ENCODE peak calls at places on chromosome 14, in seven cellular contexts. One of them, this sample, is unnamed.

GRCh38 chr14:55451398-55451797 is 11.0 kb upstream of the TBPL2 start:
- DNase-seq in IMR-90: peak; percentile 25
- DNase-seq in colonic mucosa: no peak
- DNase-seq in Panc1: no peak
- DNase-seq in SK-N-SH: no peak
- DNase-seq in lung: no peak
- DNase-seq in HCT116: no peak
- DNase-seq in this sample: no peak

GRCh38 chr14:54220122-54220691 is 176.6 kb upstream of the CDKN3 start:
- DNase-seq in IMR-90: no peak
- DNase-seq in colonic mucosa: no peak
- DNase-seq in Panc1: no peak
- DNase-seq in SK-N-SH: peak; percentile 45
- DNase-seq in lung: no peak
- DNase-seq in HCT116: no peak
- DNase-seq in this sample: no peak

GRCh38 chr14:49306152-49306751 is 279.9 kb downstream of the RPS29 start:
- DNase-seq in IMR-90: peak; percentile 7
- DNase-seq in colonic mucosa: no peak
- DNase-seq in Panc1: no peak
- DNase-seq in SK-N-SH: peak; percentile 16
- DNase-seq in lung: no peak
- DNase-seq in HCT116: peak; percentile 18
- DNase-seq in this sample: no peak

GRCh38 chr14:35766700-35767082 is 42.4 kb downstream of the RALGAPA1 start:
- DNase-seq in IMR-90: peak; percentile 1
- DNase-seq in colonic mucosa: no peak
- DNase-seq in Panc1: no peak
- DNase-seq in SK-N-SH: no peak
- DNase-seq in lung: no peak
- DNase-seq in HCT116: no peak
- DNase-seq in this sample: no peak

GRCh38 chr14:55846852-55847471 is 267.0 kb downstream of the KTN1 start:
- DNase-seq in IMR-90: peak; percentile 50
- DNase-seq in colonic mucosa: no peak
- DNase-seq in Panc1: no peak
- DNase-seq in SK-N-SH: no peak
- DNase-seq in lung: peak; percentile 35
- DNase-seq in HCT116: no peak
- DNase-seq in this sample: no peak

GRCh38 chr14:31336646-31337045 is 83.7 kb downstream of the HEATR5A start:
- DNase-seq in IMR-90: peak; percentile 71
- DNase-seq in colonic mucosa: no peak
- DNase-seq in Panc1: no peak
- DNase-seq in SK-N-SH: no peak
- DNase-seq in lung: no peak
- DNase-seq in HCT116: no peak
- DNase-seq in this sample: peak; percentile 61

GRCh38 chr14:55577229-55577628 is 2.8 kb upstream of the KTN1 start:
- DNase-seq in IMR-90: no peak
- DNase-seq in colonic mucosa: no peak
- DNase-seq in Panc1: no peak
- DNase-seq in SK-N-SH: no peak
- DNase-seq in lung: no peak
- DNase-seq in HCT116: no peak
- DNase-seq in this sample: no peak

GRCh38 chr14:56159066-56159465 is 40.9 kb downstream of the PELI2 start:
- DNase-seq in IMR-90: no peak
- DNase-seq in colonic mucosa: no peak
- DNase-seq in Panc1: no peak
- DNase-seq in SK-N-SH: no peak
- DNase-seq in lung: no peak
- DNase-seq in HCT116: no peak
- DNase-seq in this sample: no peak

GRCh38 chr14:35369701-35370191 is 34.8 kb downstream of the NFKBIA start:
- DNase-seq in IMR-90: no peak
- DNase-seq in colonic mucosa: no peak
- DNase-seq in Panc1: no peak
- DNase-seq in SK-N-SH: no peak
- DNase-seq in lung: no peak
- DNase-seq in HCT116: no peak
- DNase-seq in this sample: no peak

GRCh38 chr14:36588119-36588518 is 5.7 kb upstream of the NKX2-8 start:
- DNase-seq in IMR-90: no peak
- DNase-seq in colonic mucosa: no peak
- DNase-seq in Panc1: no peak
- DNase-seq in SK-N-SH: no peak
- DNase-seq in lung: no peak
- DNase-seq in HCT116: no peak
- DNase-seq in this sample: no peak

GRCh38 chr14:99721792-99722516 is 37.9 kb downstream of the CYP46A1 start:
- DNase-seq in IMR-90: no peak
- DNase-seq in colonic mucosa: no peak
- DNase-seq in Panc1: no peak
- DNase-seq in SK-N-SH: no peak
- DNase-seq in lung: no peak
- DNase-seq in HCT116: no peak
- DNase-seq in this sample: no peak

GRCh38 chr14:60637138-60637489 is 12.2 kb downstream of the SIX1 start:
- DNase-seq in IMR-90: no peak
- DNase-seq in colonic mucosa: no peak
- DNase-seq in Panc1: no peak
- DNase-seq in SK-N-SH: no peak
- DNase-seq in lung: no peak
- DNase-seq in HCT116: no peak
- DNase-seq in this sample: no peak

GRCh38 chr14:99809864-99810854 is 16.9 kb downstream of the EML1 start:
- DNase-seq in IMR-90: no peak
- DNase-seq in colonic mucosa: no peak
- DNase-seq in Panc1: no peak
- DNase-seq in SK-N-SH: peak; percentile 64
- DNase-seq in lung: no peak
- DNase-seq in HCT116: no peak
- DNase-seq in this sample: no peak

GRCh38 chr14:105918496-105919262 is 392.3 kb downstream of the TMEM121 start:
- DNase-seq in IMR-90: no peak
- DNase-seq in colonic mucosa: no peak
- DNase-seq in Panc1: no peak
- DNase-seq in SK-N-SH: no peak
- DNase-seq in lung: no peak
- DNase-seq in HCT116: no peak
- DNase-seq in this sample: no peak

GRCh38 chr14:59161571-59162175 is 26.8 kb upstream of the DAAM1 start:
- DNase-seq in IMR-90: peak; percentile 71
- DNase-seq in colonic mucosa: no peak
- DNase-seq in Panc1: no peak
- DNase-seq in SK-N-SH: no peak
- DNase-seq in lung: no peak
- DNase-seq in HCT116: peak; percentile 10
- DNase-seq in this sample: no peak

GRCh38 chr14:69090187-69090789 is 62.6 kb downstream of the DCAF5 start:
- DNase-seq in IMR-90: peak; percentile 55
- DNase-seq in colonic mucosa: peak; percentile 28
- DNase-seq in Panc1: no peak
- DNase-seq in SK-N-SH: peak; percentile 32
- DNase-seq in lung: no peak
- DNase-seq in HCT116: peak; percentile 45
- DNase-seq in this sample: no peak

GRCh38 chr14:49982522-49982951 is 89.7 kb downstream of the ARF6 start:
- DNase-seq in IMR-90: peak; percentile 96
- DNase-seq in colonic mucosa: no peak
- DNase-seq in Panc1: no peak
- DNase-seq in SK-N-SH: no peak
- DNase-seq in lung: no peak
- DNase-seq in HCT116: no peak
- DNase-seq in this sample: no peak

GRCh38 chr14:29927596-29928341 is at the start of gene PRKD1:
- DNase-seq in IMR-90: peak; percentile 62
- DNase-seq in colonic mucosa: peak; percentile 48
- DNase-seq in Panc1: no peak
- DNase-seq in SK-N-SH: peak; percentile 83
- DNase-seq in lung: peak; percentile 59
- DNase-seq in HCT116: no peak
- DNase-seq in this sample: no peak

GRCh38 chr14:68634346-68634745 is 158.5 kb downstream of the ZFP36L1 start:
- DNase-seq in IMR-90: no peak
- DNase-seq in colonic mucosa: peak; percentile 18
- DNase-seq in Panc1: no peak
- DNase-seq in SK-N-SH: no peak
- DNase-seq in lung: no peak
- DNase-seq in HCT116: no peak
- DNase-seq in this sample: no peak

GRCh38 chr14:56949828-56950227 is 139.5 kb upstream of the OTX2 start:
- DNase-seq in IMR-90: no peak
- DNase-seq in colonic mucosa: peak; percentile 27
- DNase-seq in Panc1: no peak
- DNase-seq in SK-N-SH: no peak
- DNase-seq in lung: peak; percentile 31
- DNase-seq in HCT116: no peak
- DNase-seq in this sample: no peak

GRCh38 chr14:52117433-52117832 is 48.6 kb upstream of the NID2 start:
- DNase-seq in IMR-90: peak; percentile 54
- DNase-seq in colonic mucosa: no peak
- DNase-seq in Panc1: no peak
- DNase-seq in SK-N-SH: no peak
- DNase-seq in lung: no peak
- DNase-seq in HCT116: no peak
- DNase-seq in this sample: no peak

GRCh38 chr14:99612065-99612736 is 8.2 kb upstream of the CCDC85C start:
- DNase-seq in IMR-90: no peak
- DNase-seq in colonic mucosa: peak; percentile 74
- DNase-seq in Panc1: no peak
- DNase-seq in SK-N-SH: no peak
- DNase-seq in lung: no peak
- DNase-seq in HCT116: no peak
- DNase-seq in this sample: no peak

GRCh38 chr14:77620222-77620865 is 3.9 kb upstream of the SPTLC2 start:
- DNase-seq in IMR-90: no peak
- DNase-seq in colonic mucosa: peak; percentile 11
- DNase-seq in Panc1: no peak
- DNase-seq in SK-N-SH: no peak
- DNase-seq in lung: no peak
- DNase-seq in HCT116: no peak
- DNase-seq in this sample: no peak

GRCh38 chr14:73491256-73491976 is 683 bp downstream of the RIOX1 start:
- DNase-seq in IMR-90: peak; percentile 64
- DNase-seq in colonic mucosa: peak; percentile 80
- DNase-seq in Panc1: no peak
- DNase-seq in SK-N-SH: peak; percentile 85
- DNase-seq in lung: peak; percentile 66
- DNase-seq in HCT116: no peak
- DNase-seq in this sample: peak; percentile 19

GRCh38 chr14:101889898-101890297 is 74.5 kb upstream of the DYNC1H1 start:
- DNase-seq in IMR-90: no peak
- DNase-seq in colonic mucosa: peak; percentile 16
- DNase-seq in Panc1: no peak
- DNase-seq in SK-N-SH: no peak
- DNase-seq in lung: no peak
- DNase-seq in HCT116: no peak
- DNase-seq in this sample: no peak
- TF ChIP-seq CTCF in IMR-90: no peak
- TF ChIP-seq CTCF in colonic mucosa: no peak
- TF ChIP-seq CTCF in Panc1: no peak
- TF ChIP-seq CTCF in SK-N-SH: peak; percentile 22
- TF ChIP-seq CTCF in lung: no peak
- TF ChIP-seq CTCF in HCT116: no peak
- TF ChIP-seq CTCF in this sample: no peak

DNA sequence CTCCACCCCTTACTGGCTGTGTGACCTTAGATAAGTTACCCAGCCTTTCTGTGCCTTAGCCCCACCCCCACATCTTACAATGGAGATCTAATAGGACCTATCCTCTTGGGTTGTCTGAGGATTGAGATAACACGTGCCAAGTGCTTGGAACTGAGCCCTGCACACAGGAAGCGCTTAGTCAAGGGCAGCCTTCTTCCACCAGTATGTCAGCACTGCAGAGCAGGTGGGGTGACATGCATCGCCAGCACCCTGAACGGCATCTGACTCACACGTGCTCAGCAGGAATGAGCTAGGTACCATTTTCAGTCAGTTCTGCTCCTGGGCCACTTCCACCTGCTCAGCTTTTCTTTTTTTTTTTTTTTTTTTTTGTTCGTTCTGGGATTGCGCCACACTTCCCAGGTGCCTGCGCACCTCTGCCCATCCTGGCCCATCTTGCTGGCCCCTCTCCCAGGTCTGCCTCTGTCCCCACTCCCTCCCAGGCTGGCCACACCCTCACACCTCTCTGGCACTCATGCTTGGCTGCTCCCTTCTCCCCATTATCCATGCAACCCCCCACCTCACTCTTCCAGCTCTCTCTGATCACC is 19.6 kb downstream of the LGMN start:
- DNase-seq in IMR-90: peak; percentile 31
- DNase-seq in colonic mucosa: no peak
- DNase-seq in Panc1: no peak
- DNase-seq in SK-N-SH: no peak
- DNase-seq in lung: peak; percentile 42
- DNase-seq in HCT116: no peak
- DNase-seq in this sample: no peak
- H3K27ac ChIP-seq in IMR-90: no peak overlapping the region
- H3K27ac ChIP-seq in colonic mucosa: no peak overlapping the region
- H3K27ac ChIP-seq in Panc1: no peak overlapping the region
- H3K27ac ChIP-seq in SK-N-SH: no peak overlapping the region
- H3K27ac ChIP-seq in lung: peak overlapping the region; percentile 48
- H3K27ac ChIP-seq in HCT116: no peak overlapping the region
- H3K27ac ChIP-seq in this sample: no peak overlapping the region

GRCh38 chr14:24408764-24409163 is 10.0 kb downstream of the NYNRIN start:
- DNase-seq in IMR-90: no peak
- DNase-seq in colonic mucosa: no peak
- DNase-seq in Panc1: no peak
- DNase-seq in SK-N-SH: no peak
- DNase-seq in lung: no peak
- DNase-seq in HCT116: no peak
- DNase-seq in this sample: peak; percentile 55

GRCh38 chr14:24409956-24410355 is 11.2 kb downstream of the NYNRIN start:
- DNase-seq in IMR-90: no peak
- DNase-seq in colonic mucosa: no peak
- DNase-seq in Panc1: no peak
- DNase-seq in SK-N-SH: no peak
- DNase-seq in lung: no peak
- DNase-seq in HCT116: no peak
- DNase-seq in this sample: no peak

GRCh38 chr14:24406416-24406815 is 7.6 kb downstream of the NYNRIN start:
- DNase-seq in IMR-90: no peak
- DNase-seq in colonic mucosa: no peak
- DNase-seq in Panc1: no peak
- DNase-seq in SK-N-SH: no peak
- DNase-seq in lung: no peak
- DNase-seq in HCT116: no peak
- DNase-seq in this sample: no peak

GRCh38 chr14:24409217-24409616 is 10.4 kb downstream of the NYNRIN start:
- DNase-seq in IMR-90: no peak
- DNase-seq in colonic mucosa: no peak
- DNase-seq in Panc1: no peak
- DNase-seq in SK-N-SH: no peak
- DNase-seq in lung: no peak
- DNase-seq in HCT116: no peak
- DNase-seq in this sample: no peak

GRCh38 chr14:24407608-24408325 is 9.0 kb downstream of the NYNRIN start:
- DNase-seq in IMR-90: no peak
- DNase-seq in colonic mucosa: no peak
- DNase-seq in Panc1: no peak
- DNase-seq in SK-N-SH: no peak
- DNase-seq in lung: no peak
- DNase-seq in HCT116: no peak
- DNase-seq in this sample: no peak
- H3K4me3 ChIP-seq in IMR-90: no peak overlapping the region
- H3K4me3 ChIP-seq in colonic mucosa: no peak overlapping the region
- H3K4me3 ChIP-seq in Panc1: no peak overlapping the region
- H3K4me3 ChIP-seq in SK-N-SH: no peak overlapping the region
- H3K4me3 ChIP-seq in lung: no peak overlapping the region
- H3K4me3 ChIP-seq in HCT116: no peak overlapping the region
- H3K4me3 ChIP-seq in this sample: no peak overlapping the region

GRCh38 chr14:46920542-46920941 is 269.0 kb upstream of the RPL10L start:
- DNase-seq in IMR-90: no peak
- DNase-seq in colonic mucosa: no peak
- DNase-seq in Panc1: no peak
- DNase-seq in SK-N-SH: no peak
- DNase-seq in lung: no peak
- DNase-seq in HCT116: no peak
- DNase-seq in this sample: no peak
- TF ChIP-seq CTCF in IMR-90: no peak
- TF ChIP-seq CTCF in colonic mucosa: no peak
- TF ChIP-seq CTCF in Panc1: no peak
- TF ChIP-seq CTCF in SK-N-SH: no peak
- TF ChIP-seq CTCF in lung: no peak
- TF ChIP-seq CTCF in HCT116: no peak
- TF ChIP-seq CTCF in this sample: no peak

This sample was measured in HL-60.